ENCODE peak calls at places on chromosome 18, in ten cellular contexts. One of them, this sample, is unnamed.

GRCh38 chr18:3283908-3284307 is 22.0 kb downstream of the MYL12B start:
- DNase-seq in stimulated activated CD4-positive, alpha-beta T cell treated with anti-CD3 and anti-CD28 coated beads, Interleukin-15, amount 100 ng/mL, for 1 hour: no peak
- DNase-seq in NCI-H774: no peak
- DNase-seq in T-cell: no peak
- DNase-seq in stimulated activated CD8-positive, alpha-beta memory T cell treated with anti-CD3 and anti-CD28 coated beads, Interleukin-2, amount 100 ng/mL, for 48 hours: no peak
- DNase-seq in K562: no peak
- DNase-seq in substantia nigra: no peak
- DNase-seq in hypothalamus: no peak
- DNase-seq in aorta: no peak
- DNase-seq in anterior cingulate cortex: peak
- DNase-seq in this sample: no peak

GRCh38 chr18:57754577-57755330 is 48.4 kb downstream of the ATP8B1 start:
- DNase-seq in stimulated activated CD4-positive, alpha-beta T cell treated with anti-CD3 and anti-CD28 coated beads, Interleukin-15, amount 100 ng/mL, for 1 hour: no peak
- DNase-seq in NCI-H774: no peak
- DNase-seq in T-cell: no peak
- DNase-seq in stimulated activated CD8-positive, alpha-beta memory T cell treated with anti-CD3 and anti-CD28 coated beads, Interleukin-2, amount 100 ng/mL, for 48 hours: no peak
- DNase-seq in K562: no peak
- DNase-seq in substantia nigra: no peak
- DNase-seq in hypothalamus: no peak
- DNase-seq in aorta: no peak
- DNase-seq in anterior cingulate cortex: no peak
- DNase-seq in this sample: no peak

GRCh38 chr18:67854340-67854739 is 337.8 kb upstream of the DSEL start:
- DNase-seq in stimulated activated CD4-positive, alpha-beta T cell treated with anti-CD3 and anti-CD28 coated beads, Interleukin-15, amount 100 ng/mL, for 1 hour: no peak
- DNase-seq in NCI-H774: no peak
- DNase-seq in T-cell: no peak
- DNase-seq in stimulated activated CD8-positive, alpha-beta memory T cell treated with anti-CD3 and anti-CD28 coated beads, Interleukin-2, amount 100 ng/mL, for 48 hours: no peak
- DNase-seq in K562: no peak
- DNase-seq in substantia nigra: no peak
- DNase-seq in hypothalamus: no peak
- DNase-seq in aorta: no peak
- DNase-seq in anterior cingulate cortex: no peak
- DNase-seq in this sample: no peak

GRCh38 chr18:13103366-13103765 is 112.2 kb downstream of the CEP192 start:
- DNase-seq in stimulated activated CD4-positive, alpha-beta T cell treated with anti-CD3 and anti-CD28 coated beads, Interleukin-15, amount 100 ng/mL, for 1 hour: no peak
- DNase-seq in NCI-H774: no peak
- DNase-seq in T-cell: no peak
- DNase-seq in stimulated activated CD8-positive, alpha-beta memory T cell treated with anti-CD3 and anti-CD28 coated beads, Interleukin-2, amount 100 ng/mL, for 48 hours: no peak
- DNase-seq in K562: peak
- DNase-seq in substantia nigra: no peak
- DNase-seq in hypothalamus: no peak
- DNase-seq in aorta: no peak
- DNase-seq in anterior cingulate cortex: no peak
- DNase-seq in this sample: no peak

GRCh38 chr18:34726286-34727004 is 16.3 kb downstream of the DTNA start:
- DNase-seq in stimulated activated CD4-positive, alpha-beta T cell treated with anti-CD3 and anti-CD28 coated beads, Interleukin-15, amount 100 ng/mL, for 1 hour: no peak
- DNase-seq in NCI-H774: no peak
- DNase-seq in T-cell: no peak
- DNase-seq in stimulated activated CD8-positive, alpha-beta memory T cell treated with anti-CD3 and anti-CD28 coated beads, Interleukin-2, amount 100 ng/mL, for 48 hours: no peak
- DNase-seq in K562: no peak
- DNase-seq in substantia nigra: no peak
- DNase-seq in hypothalamus: no peak
- DNase-seq in aorta: no peak
- DNase-seq in anterior cingulate cortex: no peak
- DNase-seq in this sample: no peak

GRCh38 chr18:63342206-63342605 is 22.6 kb upstream of the BCL2 start:
- DNase-seq in stimulated activated CD4-positive, alpha-beta T cell treated with anti-CD3 and anti-CD28 coated beads, Interleukin-15, amount 100 ng/mL, for 1 hour: no peak
- DNase-seq in NCI-H774: no peak
- DNase-seq in T-cell: no peak
- DNase-seq in stimulated activated CD8-positive, alpha-beta memory T cell treated with anti-CD3 and anti-CD28 coated beads, Interleukin-2, amount 100 ng/mL, for 48 hours: no peak
- DNase-seq in K562: peak
- DNase-seq in substantia nigra: no peak
- DNase-seq in hypothalamus: no peak
- DNase-seq in aorta: no peak
- DNase-seq in anterior cingulate cortex: no peak
- DNase-seq in this sample: no peak

GRCh38 chr18:28875059-28875458 is 698.1 kb upstream of the CDH2 start:
- DNase-seq in stimulated activated CD4-positive, alpha-beta T cell treated with anti-CD3 and anti-CD28 coated beads, Interleukin-15, amount 100 ng/mL, for 1 hour: no peak
- DNase-seq in NCI-H774: no peak
- DNase-seq in T-cell: no peak
- DNase-seq in stimulated activated CD8-positive, alpha-beta memory T cell treated with anti-CD3 and anti-CD28 coated beads, Interleukin-2, amount 100 ng/mL, for 48 hours: no peak
- DNase-seq in K562: no peak
- DNase-seq in substantia nigra: no peak
- DNase-seq in hypothalamus: no peak
- DNase-seq in aorta: no peak
- DNase-seq in anterior cingulate cortex: no peak
- DNase-seq in this sample: no peak

GRCh38 chr18:49030692-49031443 is 80.1 kb upstream of the SMAD7 start:
- DNase-seq in stimulated activated CD4-positive, alpha-beta T cell treated with anti-CD3 and anti-CD28 coated beads, Interleukin-15, amount 100 ng/mL, for 1 hour: no peak
- DNase-seq in NCI-H774: no peak
- DNase-seq in T-cell: no peak
- DNase-seq in stimulated activated CD8-positive, alpha-beta memory T cell treated with anti-CD3 and anti-CD28 coated beads, Interleukin-2, amount 100 ng/mL, for 48 hours: no peak
- DNase-seq in K562: no peak
- DNase-seq in substantia nigra: no peak
- DNase-seq in hypothalamus: no peak
- DNase-seq in aorta: no peak
- DNase-seq in anterior cingulate cortex: no peak
- DNase-seq in this sample: no peak

GRCh38 chr18:36454848-36455458 is 157.4 kb downstream of the FHOD3 start:
- DNase-seq in stimulated activated CD4-positive, alpha-beta T cell treated with anti-CD3 and anti-CD28 coated beads, Interleukin-15, amount 100 ng/mL, for 1 hour: no peak
- DNase-seq in NCI-H774: peak
- DNase-seq in T-cell: no peak
- DNase-seq in stimulated activated CD8-positive, alpha-beta memory T cell treated with anti-CD3 and anti-CD28 coated beads, Interleukin-2, amount 100 ng/mL, for 48 hours: no peak
- DNase-seq in K562: no peak
- DNase-seq in substantia nigra: no peak
- DNase-seq in hypothalamus: no peak
- DNase-seq in aorta: no peak
- DNase-seq in anterior cingulate cortex: no peak
- DNase-seq in this sample: no peak

GRCh38 chr18:77547757-77548156 is 298.1 kb downstream of the GALR1 start:
- DNase-seq in stimulated activated CD4-positive, alpha-beta T cell treated with anti-CD3 and anti-CD28 coated beads, Interleukin-15, amount 100 ng/mL, for 1 hour: no peak
- DNase-seq in NCI-H774: no peak
- DNase-seq in T-cell: no peak
- DNase-seq in stimulated activated CD8-positive, alpha-beta memory T cell treated with anti-CD3 and anti-CD28 coated beads, Interleukin-2, amount 100 ng/mL, for 48 hours: no peak
- DNase-seq in K562: no peak
- DNase-seq in substantia nigra: no peak
- DNase-seq in hypothalamus: no peak
- DNase-seq in aorta: no peak
- DNase-seq in anterior cingulate cortex: no peak
- DNase-seq in this sample: no peak

GRCh38 chr18:10202947-10203346 is 251.5 kb upstream of the APCDD1 start:
- DNase-seq in stimulated activated CD4-positive, alpha-beta T cell treated with anti-CD3 and anti-CD28 coated beads, Interleukin-15, amount 100 ng/mL, for 1 hour: no peak
- DNase-seq in NCI-H774: no peak
- DNase-seq in T-cell: no peak
- DNase-seq in stimulated activated CD8-positive, alpha-beta memory T cell treated with anti-CD3 and anti-CD28 coated beads, Interleukin-2, amount 100 ng/mL, for 48 hours: no peak
- DNase-seq in K562: no peak
- DNase-seq in substantia nigra: no peak
- DNase-seq in hypothalamus: no peak
- DNase-seq in aorta: no peak
- DNase-seq in anterior cingulate cortex: no peak
- DNase-seq in this sample: no peak

GRCh38 chr18:70074091-70074490 is 126.4 kb upstream of the CD226 start:
- DNase-seq in stimulated activated CD4-positive, alpha-beta T cell treated with anti-CD3 and anti-CD28 coated beads, Interleukin-15, amount 100 ng/mL, for 1 hour: no peak
- DNase-seq in NCI-H774: no peak
- DNase-seq in T-cell: no peak
- DNase-seq in stimulated activated CD8-positive, alpha-beta memory T cell treated with anti-CD3 and anti-CD28 coated beads, Interleukin-2, amount 100 ng/mL, for 48 hours: no peak
- DNase-seq in K562: no peak
- DNase-seq in substantia nigra: no peak
- DNase-seq in hypothalamus: no peak
- DNase-seq in aorta: no peak
- DNase-seq in anterior cingulate cortex: no peak
- DNase-seq in this sample: no peak

GRCh38 chr18:47075098-47075883 is 39.9 kb upstream of the ELOA2 start:
- DNase-seq in stimulated activated CD4-positive, alpha-beta T cell treated with anti-CD3 and anti-CD28 coated beads, Interleukin-15, amount 100 ng/mL, for 1 hour: no peak
- DNase-seq in NCI-H774: no peak
- DNase-seq in T-cell: no peak
- DNase-seq in stimulated activated CD8-positive, alpha-beta memory T cell treated with anti-CD3 and anti-CD28 coated beads, Interleukin-2, amount 100 ng/mL, for 48 hours: no peak
- DNase-seq in K562: peak
- DNase-seq in substantia nigra: no peak
- DNase-seq in hypothalamus: no peak
- DNase-seq in aorta: no peak
- DNase-seq in anterior cingulate cortex: no peak
- DNase-seq in this sample: no peak

GRCh38 chr18:51250006-51250405 is 52.5 kb upstream of the MEX3C start:
- DNase-seq in stimulated activated CD4-positive, alpha-beta T cell treated with anti-CD3 and anti-CD28 coated beads, Interleukin-15, amount 100 ng/mL, for 1 hour: no peak
- DNase-seq in NCI-H774: no peak
- DNase-seq in T-cell: no peak
- DNase-seq in stimulated activated CD8-positive, alpha-beta memory T cell treated with anti-CD3 and anti-CD28 coated beads, Interleukin-2, amount 100 ng/mL, for 48 hours: no peak
- DNase-seq in K562: no peak
- DNase-seq in substantia nigra: no peak
- DNase-seq in hypothalamus: no peak
- DNase-seq in aorta: no peak
- DNase-seq in anterior cingulate cortex: no peak
- DNase-seq in this sample: no peak

GRCh38 chr18:50610349-50610748 is 50.5 kb downstream of the MAPK4 start:
- DNase-seq in stimulated activated CD4-positive, alpha-beta T cell treated with anti-CD3 and anti-CD28 coated beads, Interleukin-15, amount 100 ng/mL, for 1 hour: no peak
- DNase-seq in NCI-H774: no peak
- DNase-seq in T-cell: no peak
- DNase-seq in stimulated activated CD8-positive, alpha-beta memory T cell treated with anti-CD3 and anti-CD28 coated beads, Interleukin-2, amount 100 ng/mL, for 48 hours: no peak
- DNase-seq in K562: peak
- DNase-seq in substantia nigra: no peak
- DNase-seq in hypothalamus: no peak
- DNase-seq in aorta: no peak
- DNase-seq in anterior cingulate cortex: no peak
- DNase-seq in this sample: no peak

GRCh38 chr18:35376393-35376741 is 770 bp downstream of the ZNF396 start:
- DNase-seq in stimulated activated CD4-positive, alpha-beta T cell treated with anti-CD3 and anti-CD28 coated beads, Interleukin-15, amount 100 ng/mL, for 1 hour: no peak
- DNase-seq in NCI-H774: no peak
- DNase-seq in T-cell: no peak
- DNase-seq in stimulated activated CD8-positive, alpha-beta memory T cell treated with anti-CD3 and anti-CD28 coated beads, Interleukin-2, amount 100 ng/mL, for 48 hours: peak
- DNase-seq in K562: peak
- DNase-seq in substantia nigra: no peak
- DNase-seq in hypothalamus: no peak
- DNase-seq in aorta: peak
- DNase-seq in anterior cingulate cortex: no peak
- DNase-seq in this sample: no peak

GRCh38 chr18:35041752-35042379 is 653 bp downstream of the MAPRE2 start:
- DNase-seq in stimulated activated CD4-positive, alpha-beta T cell treated with anti-CD3 and anti-CD28 coated beads, Interleukin-15, amount 100 ng/mL, for 1 hour: no peak
- DNase-seq in NCI-H774: no peak
- DNase-seq in T-cell: peak
- DNase-seq in stimulated activated CD8-positive, alpha-beta memory T cell treated with anti-CD3 and anti-CD28 coated beads, Interleukin-2, amount 100 ng/mL, for 48 hours: no peak
- DNase-seq in K562: peak
- DNase-seq in substantia nigra: no peak
- DNase-seq in hypothalamus: no peak
- DNase-seq in aorta: no peak
- DNase-seq in anterior cingulate cortex: no peak
- DNase-seq in this sample: peak

GRCh38 chr18:9366126-9366714 is 31.6 kb downstream of the TWSG1 start:
- DNase-seq in stimulated activated CD4-positive, alpha-beta T cell treated with anti-CD3 and anti-CD28 coated beads, Interleukin-15, amount 100 ng/mL, for 1 hour: no peak
- DNase-seq in NCI-H774: no peak
- DNase-seq in T-cell: no peak
- DNase-seq in stimulated activated CD8-positive, alpha-beta memory T cell treated with anti-CD3 and anti-CD28 coated beads, Interleukin-2, amount 100 ng/mL, for 48 hours: no peak
- DNase-seq in K562: no peak
- DNase-seq in substantia nigra: no peak
- DNase-seq in hypothalamus: no peak
- DNase-seq in aorta: peak
- DNase-seq in anterior cingulate cortex: peak
- DNase-seq in this sample: peak

GRCh38 chr18:25133879-25134278 is 218.1 kb downstream of the ZNF521 start:
- DNase-seq in stimulated activated CD4-positive, alpha-beta T cell treated with anti-CD3 and anti-CD28 coated beads, Interleukin-15, amount 100 ng/mL, for 1 hour: no peak
- DNase-seq in NCI-H774: no peak
- DNase-seq in T-cell: no peak
- DNase-seq in stimulated activated CD8-positive, alpha-beta memory T cell treated with anti-CD3 and anti-CD28 coated beads, Interleukin-2, amount 100 ng/mL, for 48 hours: no peak
- DNase-seq in K562: no peak
- DNase-seq in substantia nigra: no peak
- DNase-seq in hypothalamus: no peak
- DNase-seq in aorta: no peak
- DNase-seq in anterior cingulate cortex: no peak
- DNase-seq in this sample: no peak

GRCh38 chr18:79394438-79395307 is 1.1 kb upstream of the NFATC1 start:
- DNase-seq in stimulated activated CD4-positive, alpha-beta T cell treated with anti-CD3 and anti-CD28 coated beads, Interleukin-15, amount 100 ng/mL, for 1 hour: no peak
- DNase-seq in NCI-H774: peak
- DNase-seq in T-cell: peak
- DNase-seq in stimulated activated CD8-positive, alpha-beta memory T cell treated with anti-CD3 and anti-CD28 coated beads, Interleukin-2, amount 100 ng/mL, for 48 hours: peak
- DNase-seq in K562: peak
- DNase-seq in substantia nigra: no peak
- DNase-seq in hypothalamus: no peak
- DNase-seq in aorta: peak
- DNase-seq in anterior cingulate cortex: no peak
- DNase-seq in this sample: peak

GRCh38 chr18:3086865-3087264 is 73.9 kb upstream of the LPIN2 start:
- DNase-seq in stimulated activated CD4-positive, alpha-beta T cell treated with anti-CD3 and anti-CD28 coated beads, Interleukin-15, amount 100 ng/mL, for 1 hour: no peak
- DNase-seq in NCI-H774: no peak
- DNase-seq in T-cell: no peak
- DNase-seq in stimulated activated CD8-positive, alpha-beta memory T cell treated with anti-CD3 and anti-CD28 coated beads, Interleukin-2, amount 100 ng/mL, for 48 hours: no peak
- DNase-seq in K562: no peak
- DNase-seq in substantia nigra: no peak
- DNase-seq in hypothalamus: no peak
- DNase-seq in aorta: no peak
- DNase-seq in anterior cingulate cortex: no peak
- DNase-seq in this sample: no peak

GRCh38 chr18:12307251-12307736 is 747 bp upstream of the TUBB6 start:
- DNase-seq in stimulated activated CD4-positive, alpha-beta T cell treated with anti-CD3 and anti-CD28 coated beads, Interleukin-15, amount 100 ng/mL, for 1 hour: no peak
- DNase-seq in NCI-H774: no peak
- DNase-seq in T-cell: no peak
- DNase-seq in stimulated activated CD8-positive, alpha-beta memory T cell treated with anti-CD3 and anti-CD28 coated beads, Interleukin-2, amount 100 ng/mL, for 48 hours: no peak
- DNase-seq in K562: no peak
- DNase-seq in substantia nigra: no peak
- DNase-seq in hypothalamus: no peak
- DNase-seq in aorta: peak
- DNase-seq in anterior cingulate cortex: no peak
- DNase-seq in this sample: no peak

GRCh38 chr18:75429975-75430374 is 2.5 kb upstream of the SMIM21 start:
- DNase-seq in stimulated activated CD4-positive, alpha-beta T cell treated with anti-CD3 and anti-CD28 coated beads, Interleukin-15, amount 100 ng/mL, for 1 hour: no peak
- DNase-seq in NCI-H774: no peak
- DNase-seq in T-cell: no peak
- DNase-seq in stimulated activated CD8-positive, alpha-beta memory T cell treated with anti-CD3 and anti-CD28 coated beads, Interleukin-2, amount 100 ng/mL, for 48 hours: no peak
- DNase-seq in K562: no peak
- DNase-seq in substantia nigra: no peak
- DNase-seq in hypothalamus: no peak
- DNase-seq in aorta: no peak
- DNase-seq in anterior cingulate cortex: no peak
- DNase-seq in this sample: no peak

GRCh38 chr18:42289526-42289925 is 334.5 kb downstream of the PIK3C3 start:
- DNase-seq in stimulated activated CD4-positive, alpha-beta T cell treated with anti-CD3 and anti-CD28 coated beads, Interleukin-15, amount 100 ng/mL, for 1 hour: no peak
- DNase-seq in NCI-H774: no peak
- DNase-seq in T-cell: no peak
- DNase-seq in stimulated activated CD8-positive, alpha-beta memory T cell treated with anti-CD3 and anti-CD28 coated beads, Interleukin-2, amount 100 ng/mL, for 48 hours: no peak
- DNase-seq in K562: no peak
- DNase-seq in substantia nigra: no peak
- DNase-seq in hypothalamus: no peak
- DNase-seq in aorta: no peak
- DNase-seq in anterior cingulate cortex: no peak
- DNase-seq in this sample: no peak

GRCh38 chr18:48541026-48541746 is 2.4 kb downstream of the CTIF start:
- DNase-seq in stimulated activated CD4-positive, alpha-beta T cell treated with anti-CD3 and anti-CD28 coated beads, Interleukin-15, amount 100 ng/mL, for 1 hour: no peak
- DNase-seq in NCI-H774: peak
- DNase-seq in T-cell: no peak
- DNase-seq in stimulated activated CD8-positive, alpha-beta memory T cell treated with anti-CD3 and anti-CD28 coated beads, Interleukin-2, amount 100 ng/mL, for 48 hours: no peak
- DNase-seq in K562: peak
- DNase-seq in substantia nigra: peak
- DNase-seq in hypothalamus: peak
- DNase-seq in aorta: peak
- DNase-seq in anterior cingulate cortex: peak
- DNase-seq in this sample: peak

GRCh38 chr18:78770149-78771139 is 209.2 kb upstream of the SALL3 start:
- DNase-seq in stimulated activated CD4-positive, alpha-beta T cell treated with anti-CD3 and anti-CD28 coated beads, Interleukin-15, amount 100 ng/mL, for 1 hour: no peak
- DNase-seq in NCI-H774: no peak
- DNase-seq in T-cell: no peak
- DNase-seq in stimulated activated CD8-positive, alpha-beta memory T cell treated with anti-CD3 and anti-CD28 coated beads, Interleukin-2, amount 100 ng/mL, for 48 hours: no peak
- DNase-seq in K562: no peak
- DNase-seq in substantia nigra: no peak
- DNase-seq in hypothalamus: no peak
- DNase-seq in aorta: no peak
- DNase-seq in anterior cingulate cortex: no peak
- DNase-seq in this sample: no peak

GRCh38 chr18:12079504-12080237 is 14.0 kb upstream of the ANKRD62 start:
- DNase-seq in stimulated activated CD4-positive, alpha-beta T cell treated with anti-CD3 and anti-CD28 coated beads, Interleukin-15, amount 100 ng/mL, for 1 hour: no peak
- DNase-seq in NCI-H774: no peak
- DNase-seq in T-cell: no peak
- DNase-seq in stimulated activated CD8-positive, alpha-beta memory T cell treated with anti-CD3 and anti-CD28 coated beads, Interleukin-2, amount 100 ng/mL, for 48 hours: no peak
- DNase-seq in K562: no peak
- DNase-seq in substantia nigra: no peak
- DNase-seq in hypothalamus: no peak
- DNase-seq in aorta: peak
- DNase-seq in anterior cingulate cortex: no peak
- DNase-seq in this sample: no peak

GRCh38 chr18:58544616-58545337 is 84.1 kb downstream of the ALPK2 start:
- DNase-seq in stimulated activated CD4-positive, alpha-beta T cell treated with anti-CD3 and anti-CD28 coated beads, Interleukin-15, amount 100 ng/mL, for 1 hour: no peak
- DNase-seq in NCI-H774: no peak
- DNase-seq in T-cell: no peak
- DNase-seq in stimulated activated CD8-positive, alpha-beta memory T cell treated with anti-CD3 and anti-CD28 coated beads, Interleukin-2, amount 100 ng/mL, for 48 hours: no peak
- DNase-seq in K562: no peak
- DNase-seq in substantia nigra: no peak
- DNase-seq in hypothalamus: no peak
- DNase-seq in aorta: no peak
- DNase-seq in anterior cingulate cortex: no peak
- DNase-seq in this sample: no peak